ENCODE peak calls at places on chromosome 2, in six cellular contexts. X is activated naive CD4-positive, alpha-beta T cell treated with anti-CD3 and anti-CD28 coated beads for 36 hours; U is tibial artery; Y is pulmonary artery endothelial cell; I is central memory CD8-positive, alpha-beta T cell; D is C1 segment of cervical spinal cord. G is an unnamed sample.
A peak's percentile ranks its signal among the peaks of the same experiment; 100 is the strongest.

GRCh38 chr2:58221909-58222308 is 19.2 kb downstream of the FANCL start:
- DNase-seq in X (no peak), U (no peak), Y (no peak), I (no peak), D (no peak), G (no peak)

GRCh38 chr2:189500456-189501160 is 59.3 kb downstream of the WDR75 start:
- DNase-seq in X (no peak), U (no peak), Y (no peak), I (no peak), D (no peak), G (no peak)

GRCh38 chr2:144718376-144718775 is 198.5 kb upstream of the ZEB2 start:
- DNase-seq in X (no peak), U (no peak), Y (no peak), I (no peak), D (no peak), G (no peak)

GRCh38 chr2:11399113-11399762 is 54.8 kb upstream of the ROCK2 start:
- DNase-seq in X (no peak), U (no peak), Y (no peak), I (no peak), D (no peak), G (no peak)

GRCh38 chr2:233426619-233427342 is 72.5 kb downstream of the DGKD start:
- DNase-seq in X (peak; percentile 85), U (no peak), Y (no peak), I (no peak), D (no peak), G (no peak)

GRCh38 chr2:141001750-141002149 is 1129.1 kb downstream of the LRP1B start:
- DNase-seq in X (no peak), U (no peak), Y (no peak), I (no peak), D (no peak), G (no peak)

GRCh38 chr2:20242727-20243377 is 17.9 kb upstream of the SDC1 start:
- DNase-seq in X (no peak), U (no peak), Y (no peak), I (no peak), D (no peak), G (no peak)

GRCh38 chr2:182503886-182504285 is 77.0 kb upstream of the PDE1A start:
- DNase-seq in X (no peak), U (no peak), Y (no peak), I (no peak), D (no peak), G (no peak)

GRCh38 chr2:42812899-42813479 is 20.6 kb upstream of the HAAO start:
- DNase-seq in X (no peak), U (no peak), Y (no peak), I (no peak), D (no peak), G (peak; percentile 36)

GRCh38 chr2:46778516-46778915 is 137.1 kb downstream of the MCFD2 start:
- DNase-seq in X (no peak), U (no peak), Y (no peak), I (no peak), D (no peak), G (no peak)

GRCh38 chr2:11914455-11914854 is 168.0 kb downstream of the LPIN1 start:
- DNase-seq in X (no peak), U (no peak), Y (no peak), I (no peak), D (no peak), G (no peak)

GRCh38 chr2:190882327-190882766 is 1.7 kb downstream of the GLS start:
- DNase-seq in X (no peak), U (no peak), Y (no peak), I (no peak), D (no peak), G (no peak)

GRCh38 chr2:118813601-118814000 is 33.8 kb downstream of the EN1 start:
- DNase-seq in X (no peak), U (no peak), Y (no peak), I (no peak), D (no peak), G (no peak)

GRCh38 chr2:3712424-3712823 is 9.0 kb downstream of the DCDC2C start:
- DNase-seq in X (no peak), U (no peak), Y (no peak), I (no peak), D (no peak), G (no peak)

GRCh38 chr2:195049372-195050031 is 607.5 kb upstream of the SLC39A10 start:
- DNase-seq in X (no peak), U (no peak), Y (no peak), I (no peak), D (no peak), G (no peak)

GRCh38 chr2:38377501-38378258 is 607 bp upstream of the ATL2 start:
- DNase-seq in X (no peak), U (no peak), Y (no peak), I (no peak), D (no peak), G (peak; percentile 22)

GRCh38 chr2:3739313-3739712 is 35.9 kb downstream of the DCDC2C start:
- DNase-seq in X (no peak), U (no peak), Y (no peak), I (no peak), D (no peak), G (no peak)

GRCh38 chr2:240961878-240962277 is 36.5 kb upstream of the SNED1 start:
- DNase-seq in X (peak; percentile 3), U (no peak), Y (no peak), I (no peak), D (no peak), G (no peak)

GRCh38 chr2:99938250-99938649 is 204.1 kb downstream of the AFF3 start:
- DNase-seq in X (no peak), U (no peak), Y (no peak), I (no peak), D (no peak), G (no peak)

GRCh38 chr2:31137211-31138036 is 816 bp downstream of the GALNT14 start:
- DNase-seq in X (no peak), U (no peak), Y (no peak), I (no peak), D (no peak), G (peak; percentile 26)

GRCh38 chr2:73210696-73211095 is 3.3 kb upstream of the SMYD5 start:
- DNase-seq in X (no peak), U (no peak), Y (no peak), I (no peak), D (no peak), G (no peak)

GRCh38 chr2:98172951-98173350 is 86.0 kb downstream of the VWA3B start:
- DNase-seq in X (no peak), U (no peak), Y (no peak), I (no peak), D (no peak), G (no peak)

GRCh38 chr2:100580474-100581264 is 17.9 kb downstream of the PDCL3 start:
- DNase-seq in X (peak; percentile 62), U (peak; percentile 27), Y (no peak), I (peak; percentile 49), D (no peak), G (no peak)

GRCh38 chr2:128166954-128167353 is 76.0 kb downstream of the UGGT1 start:
- DNase-seq in X (no peak), U (no peak), Y (no peak), I (no peak), D (no peak), G (no peak)

GRCh38 chr2:137192366-137193315 is 427.3 kb downstream of the THSD7B start:
- DNase-seq in X (no peak), U (no peak), Y (no peak), I (no peak), D (no peak), G (no peak)

GRCh38 chr2:199370150-199370780 is 87.5 kb downstream of the SATB2 start:
- DNase-seq in X (no peak), U (no peak), Y (no peak), I (no peak), D (no peak), G (no peak)

GRCh38 chr2:22604150-22604549 is 780.8 kb upstream of the KLHL29 start:
- DNase-seq in X (no peak), U (no peak), Y (no peak), I (no peak), D (no peak), G (no peak)

GRCh38 chr2:160288324-160288723 is 88.3 kb upstream of the ITGB6 start:
- DNase-seq in X (no peak), U (no peak), Y (no peak), I (no peak), D (no peak), G (no peak)